ENCODE peak calls at places on chromosomes 2 and 18, in six cellular contexts. A is heart left ventricle, P is tibial nerve, D is IMR-90, F is uterus, K is ovary. W is an unnamed sample. For H3K4me1 and H3K36me3, the result is how much of the 10 kb centered on the place peaks cover.

GRCh38 chr2:584863-585823 is 92.1 kb downstream of the TMEM18 start:
- DNase-seq in K (no peak), F (no peak), A (no peak), D (no peak), P (no peak), W (no peak)

GRCh38 chr2:238165288-238165921 is 6.6 kb downstream of the ERFE start:
- DNase-seq in P (no peak), D (no peak), K (peak), A (no peak), F (peak), W (peak)

GRCh38 chr2:191474459-191474858 is 203.5 kb upstream of the NABP1 start:
- DNase-seq in D (no peak), K (no peak), F (no peak), A (no peak), P (no peak), W (no peak)

GRCh38 chr2:231015462-231015861 is 19.5 kb downstream of the SPATA3 start:
- DNase-seq in A (no peak), P (no peak), K (no peak), F (no peak), D (no peak), W (no peak)

GRCh38 chr18:79380816-79381806 is 14.6 kb upstream of the NFATC1 start:
- DNase-seq in P (peak), A (peak), F (peak), K (peak), D (peak), W (peak)

GRCh38 chr18:154151-154550 is 4.2 kb upstream of the USP14 start:
- DNase-seq in D (peak), F (no peak), A (no peak), P (no peak), K (no peak), W (no peak)

GRCh38 chr2:78408795-78409118 is 616.7 kb upstream of the REG3G start:
- DNase-seq in F (no peak), K (no peak), D (no peak), P (no peak), A (peak), W (peak)

GRCh38 chr18:7592305-7593071 is 25.4 kb downstream of the PTPRM start:
- DNase-seq in D (no peak), A (no peak), F (no peak), P (no peak), K (no peak), W (no peak)

GRCh38 chr18:13572148-13572547 is 154.2 kb downstream of the FAM210A start:
- DNase-seq in K (no peak), F (no peak), P (no peak), A (no peak), D (no peak), W (no peak)

GRCh38 chr18:9649164-9649540 is 34.8 kb upstream of the PPP4R1 start:
- DNase-seq in P (no peak), D (peak), A (no peak), F (no peak), K (no peak), W (no peak)

GRCh38 chr18:5546660-5547059 is 2.9 kb upstream of the EPB41L3 start:
- DNase-seq in D (peak), A (no peak), F (no peak), K (no peak), P (peak), W (no peak)

GRCh38 chr18:26190506-26190905 is 35.7 kb upstream of the TAF4B start:
- DNase-seq in F (no peak), P (no peak), K (no peak), D (no peak), A (no peak), W (peak)

GRCh38 chr2:170816499-170817246 is at the start of gene GAD1:
- DNase-seq in F (peak), P (peak), K (peak), D (peak), A (peak), W (peak)

GRCh38 chr2:200625958-200626363 is 40.1 kb downstream of the AOX1 start:
- DNase-seq in A (no peak), K (no peak), D (peak), P (no peak), F (no peak), W (no peak)

GRCh38 chr2:75605770-75606535 is 40.6 kb upstream of the MRPL19 start:
- DNase-seq in A (no peak), K (no peak), D (peak), F (no peak), P (no peak), W (no peak)

GRCh38 chr18:71115261-71115660 is 826.4 kb downstream of the SOCS6 start:
- DNase-seq in F (no peak), D (no peak), K (no peak), A (no peak), P (no peak), W (no peak)

GRCh38 chr2:118632921-118633320 is 214.5 kb downstream of the EN1 start:
- DNase-seq in A (no peak), F (no peak), K (no peak), P (no peak), D (no peak), W (no peak)

GRCh38 chr2:240561325-240561971 is 1.3 kb downstream of the DUSP28 start:
- DNase-seq in F (no peak), K (no peak), A (no peak), P (no peak), D (peak), W (no peak)

GRCh38 chr2:216346781-216347180 is 25.5 kb downstream of the MARCHF4 start:
- DNase-seq in D (no peak), K (no peak), P (no peak), A (no peak), F (no peak), W (no peak)

GRCh38 chr2:174902491-174903242 is 102.5 kb downstream of the CHN1 start:
- DNase-seq in P (no peak), F (no peak), D (no peak), A (no peak), K (no peak), W (no peak)

GRCh38 chr18:46352520-46353250 is 248.5 kb downstream of the HAUS1 start:
- DNase-seq in A (no peak), K (no peak), D (no peak), F (no peak), P (no peak), W (peak)

GRCh38 chr2:73575280-73575679 is 66.9 kb downstream of the NAT8 start:
- DNase-seq in F (no peak), A (no peak), K (no peak), P (no peak), D (no peak), W (no peak)

GRCh38 chr18:45940724-45941123 is 26.4 kb downstream of the EPG5 start:
- DNase-seq in D (peak), P (no peak), F (no peak), A (no peak), K (no peak), W (no peak)

GRCh38 chr2:97699765-97700444 is 13.5 kb upstream of the ZAP70 start:
- DNase-seq in K (peak), F (no peak), P (peak), A (no peak), D (peak), W (no peak)

GRCh38 chr2:29066989-29067605 is 7.2 kb downstream of the PCARE start:
- DNase-seq in K (no peak), F (no peak), P (no peak), D (peak), A (no peak), W (no peak)

GRCh38 chr2:148552675-148553331 is 91.7 kb upstream of the EPC2 start:
- DNase-seq in F (no peak), K (no peak), A (no peak), P (no peak), D (peak), W (no peak)

DNA sequence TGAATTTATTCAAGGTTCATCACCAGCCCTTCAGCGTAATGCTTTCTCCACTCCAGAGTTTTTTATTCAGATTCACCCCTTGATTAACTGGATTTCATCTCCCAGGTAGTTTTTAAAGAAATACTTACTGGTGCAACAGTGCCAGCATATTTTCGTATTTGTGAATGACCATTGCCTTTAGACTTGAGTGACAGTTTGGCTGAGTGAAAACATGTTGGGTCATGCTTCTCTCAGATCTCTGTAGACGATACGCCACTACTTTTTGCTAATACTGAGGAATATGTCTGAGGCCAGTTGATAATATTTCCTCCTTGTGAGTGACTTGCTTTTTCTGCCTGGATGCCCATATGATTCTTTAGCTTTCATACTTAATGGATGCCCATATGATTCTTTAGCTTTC is 51.5 kb downstream of the CYP26B1 start:
- DNase-seq in P (no peak), A (no peak), F (no peak), D (no peak), K (no peak), W (no peak)
- H3K4me1 ChIP-seq in P (under half), A (under half), F (under half), D (under half), K (under half), W (under half)

DNA sequence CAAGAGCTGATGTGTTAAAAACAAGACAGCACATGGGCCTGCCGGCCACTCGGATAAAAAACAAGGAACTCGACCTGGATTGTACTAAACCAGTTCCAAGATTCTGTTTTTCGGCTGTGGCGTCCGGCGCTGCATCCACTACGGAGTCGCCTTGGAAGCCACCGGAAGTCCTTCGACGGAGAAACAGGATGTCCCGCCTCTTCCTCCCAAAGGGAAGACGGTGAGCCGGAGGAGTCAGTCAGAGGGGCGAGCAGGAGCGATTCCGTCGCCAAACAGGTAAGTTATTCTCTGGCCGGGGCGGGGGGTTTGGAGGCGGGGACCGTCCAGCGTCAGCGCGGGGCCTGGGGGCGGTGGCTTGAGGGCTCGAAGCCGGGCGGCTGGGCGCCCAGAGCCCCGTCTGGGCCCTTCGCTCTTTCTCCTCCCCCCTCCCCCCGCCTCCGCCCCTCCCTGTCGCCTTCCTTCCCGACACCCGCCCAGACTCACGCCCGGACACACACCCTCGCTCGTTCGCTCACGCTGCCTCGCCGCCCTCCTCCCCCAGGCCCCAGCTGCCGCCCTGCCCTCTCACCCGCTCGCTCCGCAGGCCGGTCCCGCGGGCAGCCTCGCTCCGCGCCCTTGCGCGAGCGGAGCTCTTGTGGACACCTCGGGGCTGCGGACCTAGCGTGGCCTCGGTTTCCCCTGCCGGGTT is at the start of gene ZNF407:
- DNase-seq in P (peak), A (peak), D (peak), F (peak), K (peak), W (peak)
- TF ChIP-seq POLR2A in P (peak), A (no peak), D (peak), F (peak), K (peak), W (no peak)

GRCh38 chr2:54969295-54969939 is 80.8 kb downstream of the RTN4 start:
- DNase-seq in P (no peak), F (no peak), D (no peak), K (no peak), A (no peak), W (no peak)

GRCh38 chr2:54968561-54969218 is 81.6 kb downstream of the RTN4 start:
- DNase-seq in P (no peak), F (no peak), K (no peak), D (no peak), A (no peak), W (no peak)

GRCh38 chr2:54967759-54968365 is 82.4 kb downstream of the RTN4 start:
- DNase-seq in D (no peak), P (no peak), A (no peak), K (no peak), F (no peak), W (peak)

GRCh38 chr2:54967269-54967668 is 83.0 kb downstream of the RTN4 start:
- DNase-seq in A (no peak), K (no peak), D (no peak), P (no peak), F (no peak), W (no peak)

DNA sequence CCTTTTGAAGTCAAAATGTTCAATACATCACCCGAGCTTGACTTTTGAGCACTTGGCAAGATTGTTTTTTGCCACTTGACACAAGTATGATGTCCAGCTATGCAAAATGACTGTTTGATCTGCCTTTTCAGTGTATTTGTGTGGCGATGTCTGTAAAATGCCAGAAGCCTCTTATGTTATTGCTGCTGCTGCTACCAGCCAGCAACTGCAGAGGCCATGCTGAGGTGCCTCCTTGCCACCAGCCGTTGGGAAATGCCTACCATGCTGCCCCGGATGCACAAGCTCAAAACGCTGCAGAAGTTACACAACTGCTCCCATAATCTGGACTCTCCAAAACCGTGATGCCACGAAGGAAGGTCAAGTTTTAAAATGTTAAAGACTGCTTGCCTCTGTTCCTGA is 80.3 kb downstream of the RTN4 start:
- DNase-seq in F (no peak), D (no peak), P (no peak), K (no peak), A (no peak), W (no peak)
- H3K36me3 ChIP-seq in F (under half), D (under half), P (under half), K (under half), A (under half), W (half or more)

GRCh38 chr2:64932327-64933216 is 56.6 kb upstream of the SLC1A4 start:
- DNase-seq in K (no peak), A (no peak), F (no peak), D (no peak), P (no peak), W (no peak)
- H3K4me1 ChIP-seq in K (under half), A (under half), F (under half), D (under half), P (under half), W (under half)

GRCh38 chr18:59055345-59056032 is 84.2 kb upstream of the SEC11C start:
- DNase-seq in K (no peak), A (no peak), D (no peak), P (no peak), F (no peak), W (no peak)

GRCh38 chr18:59056706-59057492 is 82.8 kb upstream of the SEC11C start:
- DNase-seq in A (peak), D (peak), P (peak), F (peak), K (peak), W (peak)

GRCh38 chr18:59057969-59058368 is 81.7 kb upstream of the SEC11C start:
- DNase-seq in F (no peak), P (no peak), K (no peak), D (peak), A (no peak), W (no peak)

GRCh38 chr18:59059140-59059539 is 80.5 kb upstream of the SEC11C start:
- DNase-seq in D (no peak), K (no peak), F (no peak), P (no peak), A (no peak), W (no peak)

DNA sequence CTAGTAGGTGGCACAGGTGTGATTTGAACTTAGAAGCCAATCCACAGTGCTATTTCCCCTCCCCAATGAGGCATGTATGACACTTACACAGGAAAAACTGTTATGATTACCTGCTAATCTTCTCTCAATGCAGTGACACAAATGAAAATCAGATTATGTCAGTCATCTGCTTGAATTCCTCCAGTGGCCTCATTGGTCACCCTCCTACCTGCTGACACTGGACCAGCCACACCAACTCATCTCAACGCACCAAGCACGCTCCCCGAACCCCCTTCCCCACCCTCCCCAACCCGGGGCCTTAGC is 82.2 kb upstream of the SEC11C start:
- DNase-seq in K (no peak), F (no peak), P (no peak), A (no peak), D (no peak), W (no peak)
- TF ChIP-seq POLR2A in K (no peak), F (no peak), P (no peak), A (no peak), D (no peak), W (no peak)

GRCh38 chr2:217807753-217808152 is 195.0 kb downstream of the TNS1 start:
- DNase-seq in P (no peak), D (no peak), F (no peak), K (peak), A (peak), W (peak)

GRCh38 chr2:217812170-217812569 is 190.6 kb downstream of the TNS1 start:
- DNase-seq in A (peak), P (no peak), K (no peak), D (no peak), F (no peak), W (no peak)

GRCh38 chr2:217808326-217808725 is 194.5 kb downstream of the TNS1 start:
- DNase-seq in A (peak), P (no peak), D (no peak), K (no peak), F (no peak), W (no peak)

GRCh38 chr2:217809736-217810135 is 193.1 kb downstream of the TNS1 start:
- DNase-seq in P (no peak), K (no peak), F (no peak), A (peak), D (no peak), W (no peak)

GRCh38 chr2:217810275-217810674 is 192.5 kb downstream of the TNS1 start:
- DNase-seq in P (no peak), D (no peak), A (no peak), K (no peak), F (no peak), W (no peak)
- H3K36me3 ChIP-seq in P (half or more), D (half or more), A (half or more), K (under half), F (under half), W (under half)

GRCh38 chr2:232892221-232892620 is 22.2 kb downstream of the SNORC start:
- DNase-seq in D (no peak), P (no peak), F (no peak), K (no peak), A (peak), W (no peak)

GRCh38 chr2:232892843-232893242 is 22.8 kb downstream of the SNORC start:
- DNase-seq in A (no peak), P (no peak), D (no peak), F (no peak), K (no peak), W (peak)

GRCh38 chr2:232894746-232895145 is 24.7 kb downstream of the SNORC start:
- DNase-seq in P (no peak), K (no peak), F (no peak), A (no peak), D (no peak), W (no peak)

GRCh38 chr2:232894251-232894650 is 24.2 kb downstream of the SNORC start:
- DNase-seq in F (no peak), A (no peak), D (no peak), P (no peak), K (no peak), W (peak)

GRCh38 chr2:232893834-232894233 is 23.8 kb downstream of the SNORC start:
- DNase-seq in K (no peak), A (no peak), D (no peak), F (no peak), P (no peak), W (no peak)
- H3K4me1 ChIP-seq in K (under half), A (under half), D (under half), F (under half), P (under half), W (under half)

GRCh38 chr2:54665436-54665856 is 58.0 kb upstream of the EML6 start:
- DNase-seq in D (peak), F (peak), A (no peak), K (peak), P (peak), W (no peak)
- TF ChIP-seq POLR2A in D (no peak), F (no peak), A (no peak), K (no peak), P (no peak), W (no peak)

GRCh38 chr2:11802782-11803191 is 56.4 kb downstream of the LPIN1 start:
- DNase-seq in A (no peak), K (no peak), D (peak), F (no peak), P (no peak), W (no peak)
- H3K36me3 ChIP-seq in A (half or more), K (under half), D (under half), F (under half), P (half or more), W (half or more)

GRCh38 chr2:124317628-124318027 is 292.5 kb downstream of the CNTNAP5 start:
- DNase-seq in F (no peak), D (no peak), A (no peak), K (no peak), P (no peak), W (no peak)
- H3K4me1 ChIP-seq in F (under half), D (under half), A (under half), K (under half), P (under half), W (under half)